ENCODE peak calls at places on chromosomes 6 and 20, in four cellular contexts. G is cardiac muscle cell, B is glutamatergic neuron, E is cardiac fibroblast. M is an unnamed sample.

GRCh38 chr6:163730496-163731210 is 316.1 kb downstream of the QKI start:
- DNase-seq in E (no peak), B (no peak), G (no peak), M (no peak)

GRCh38 chr6:35343092-35343834 is 905 bp downstream of the PPARD start:
- DNase-seq in B (no peak), E (peak; percentile 23), G (peak; percentile 80), M (no peak)

GRCh38 chr6:5175195-5175594 is 85.6 kb downstream of the LYRM4 start:
- DNase-seq in B (peak; percentile 57), E (peak; percentile 32), G (no peak), M (peak; percentile 72)

GRCh38 chr20:2005359-2005758 is 11.5 kb upstream of the PDYN start:
- DNase-seq in B (no peak), G (peak; percentile 8), E (peak; percentile 10), M (no peak)

GRCh38 chr6:17485946-17486345 is 92.6 kb downstream of the CAP2 start:
- DNase-seq in B (no peak), E (no peak), G (no peak), M (no peak)

GRCh38 chr6:163679753-163680152 is 265.2 kb downstream of the QKI start:
- DNase-seq in B (no peak), G (peak; percentile 38), E (no peak), M (no peak)

GRCh38 chr6:36712816-36713215 is 15.2 kb downstream of the RAB44 start:
- DNase-seq in E (no peak), B (no peak), G (no peak), M (no peak)

GRCh38 chr20:18831830-18832229 is 18.2 kb downstream of the SCP2D1 start:
- DNase-seq in E (peak; percentile 8), G (no peak), B (no peak), M (no peak)

GRCh38 chr6:99425647-99426453 is 742 bp upstream of the PNISR start:
- DNase-seq in G (peak; percentile 87), B (peak; percentile 77), E (peak; percentile 93), M (peak; percentile 66)

GRCh38 chr6:160333101-160333500 is 15.1 kb upstream of the SLC22A3 start:
- DNase-seq in B (no peak), G (no peak), E (no peak), M (no peak)

DNA sequence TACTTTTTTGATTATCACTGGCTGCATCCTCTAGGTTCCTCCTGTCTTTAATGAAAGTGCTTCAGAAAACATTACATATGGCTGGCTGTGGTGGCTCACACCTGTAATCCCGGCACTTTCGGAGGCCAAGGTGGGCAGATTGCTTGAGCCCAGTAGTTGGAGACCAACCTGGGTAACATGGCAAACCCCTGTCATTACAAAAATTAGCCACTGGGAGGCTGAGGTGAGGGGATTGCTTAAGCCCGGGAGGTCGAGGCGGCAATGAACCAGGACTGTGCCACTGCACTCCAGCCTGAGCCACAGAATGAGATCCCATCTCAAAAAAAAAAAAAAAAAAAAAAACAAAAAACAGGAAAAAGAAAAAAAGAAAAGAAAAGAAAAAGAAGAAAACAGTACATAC is 35.3 kb downstream of the BEND3 start:
- DNase-seq in B (no peak), E (peak; percentile 19), G (no peak), M (peak; percentile 33)
- TF ChIP-seq CTCF in B (peak; percentile 58), E (peak; percentile 33), G (peak; percentile 28), M (peak; percentile 63)

GRCh38 chr6:83384751-83385150 is 46.1 kb downstream of the ME1 start:
- DNase-seq in E (no peak), B (no peak), G (no peak), M (no peak)

GRCh38 chr6:83381949-83382348 is 48.9 kb downstream of the ME1 start:
- DNase-seq in E (no peak), G (no peak), B (no peak), M (no peak)

GRCh38 chr6:83378621-83379388 is 52.0 kb downstream of the ME1 start:
- DNase-seq in G (peak; percentile 63), E (peak; percentile 79), B (no peak), M (no peak)
- TF ChIP-seq CTCF in G (no peak), E (no peak), B (no peak), M (no peak)

DNA sequence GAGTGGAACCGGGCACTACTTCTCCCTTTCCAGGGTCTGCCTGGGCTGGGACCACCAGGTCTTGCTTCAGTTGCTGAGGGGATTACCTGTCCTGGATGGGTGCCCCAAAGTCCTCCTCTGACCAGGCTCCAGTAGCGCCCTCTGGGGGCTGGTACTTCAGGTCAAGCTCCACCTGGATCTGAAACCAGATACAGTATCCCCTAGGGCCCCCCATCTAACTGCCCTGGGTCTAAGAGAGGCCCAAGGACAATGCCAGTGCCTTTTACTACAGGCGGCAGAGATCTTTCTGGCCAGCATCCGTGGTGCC is 11.2 kb upstream of the SPAG4 start:
- DNase-seq in G (no peak), B (no peak), E (no peak), M (peak; percentile 43)
- TF ChIP-seq CTCF in G (peak; percentile 36), B (no peak), E (peak; percentile 21), M (no peak)

GRCh38 chr6:76633259-76633658 is 560.8 kb upstream of the IMPG1 start:
- DNase-seq in E (no peak), G (no peak), B (peak; percentile 72), M (no peak)
- TF ChIP-seq CTCF in E (no peak), G (no peak), B (peak; percentile 62), M (no peak)

DNA sequence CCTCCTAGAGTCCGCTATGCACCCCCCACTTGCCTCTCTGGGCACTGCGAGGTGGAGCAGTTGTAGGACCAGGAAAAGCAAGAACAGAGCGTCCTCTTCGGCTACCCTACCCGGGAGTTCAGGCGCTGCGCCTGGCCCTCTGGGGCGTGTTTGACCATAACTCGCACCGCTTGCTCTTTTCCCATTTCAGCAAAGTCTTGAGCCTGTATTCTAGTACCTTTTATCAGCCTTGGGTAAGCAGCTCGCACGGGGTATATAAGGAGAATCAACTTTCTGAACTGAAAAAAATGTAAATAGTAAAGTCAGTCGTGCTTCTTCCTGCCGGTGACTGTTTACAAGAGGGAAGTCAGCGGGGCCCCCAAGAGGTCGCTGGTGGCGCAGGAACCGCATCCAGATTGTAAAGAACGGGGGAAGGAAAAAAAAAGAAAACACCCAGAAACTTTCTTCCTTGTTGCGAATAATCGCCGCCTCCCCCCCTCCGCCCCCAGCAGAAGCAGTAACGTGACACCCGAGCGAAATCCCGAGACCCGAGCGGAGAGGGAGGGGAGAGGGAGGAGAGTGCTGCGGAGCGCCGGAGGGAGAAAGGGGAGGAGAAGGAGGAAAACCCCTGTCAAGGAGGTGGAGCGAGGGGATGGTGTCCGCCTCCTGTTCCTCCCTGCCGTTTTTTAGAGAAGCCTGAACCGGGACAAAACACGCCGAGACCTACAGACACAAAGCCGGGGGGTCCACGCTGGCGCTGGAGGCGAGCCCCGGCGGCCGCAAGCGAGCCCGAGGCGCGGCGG is at the start of gene UST:
- DNase-seq in B (peak; percentile 60), E (peak; percentile 93), G (peak; percentile 98), M (peak; percentile 76)
- TF ChIP-seq CTCF in B (no peak), E (peak; percentile 45), G (peak; percentile 51), M (no peak)

M was measured in endothelial cell.